ENCODE peak calls at places on chromosomes 3 and 15, in nine cellular contexts. C, R, S, V, T, K, I, M and L are unnamed samples.

GRCh38 chr3:73572371-73572770 is 52.4 kb downstream of the PDZRN3 start:
- DNase-seq in C (no peak), R (no peak), S (no peak), V (peak), T (no peak), K (no peak), I (no peak), M (no peak), L (no peak)

GRCh38 chr3:146222204-146223046 is 28.5 kb downstream of the PLSCR4 start:
- DNase-seq in C (peak), R (no peak), S (no peak), V (peak), T (peak), K (peak), I (peak), M (no peak), L (no peak)

GRCh38 chr15:25717861-25718504 is 145.1 kb downstream of the ATP10A start:
- DNase-seq in C (no peak), R (no peak), S (no peak), V (no peak), T (no peak), K (no peak), I (peak), M (no peak), L (no peak)

GRCh38 chr3:193590088-193590856 is 2.7 kb upstream of the OPA1 start:
- DNase-seq in C (peak), R (no peak), S (no peak), V (peak), T (peak), K (peak), I (peak), M (peak), L (no peak)

GRCh38 chr3:156643729-156644389 is 30.5 kb upstream of the TIPARP start:
- DNase-seq in C (no peak), R (no peak), S (no peak), V (peak), T (peak), K (peak), I (peak), M (peak), L (no peak)

GRCh38 chr3:69541823-69542264 is 156.0 kb upstream of the FRMD4B start:
- DNase-seq in C (no peak), R (peak), S (no peak), V (no peak), T (no peak), K (peak), I (peak), M (no peak), L (no peak)

GRCh38 chr15:72312605-72313447 is 7.1 kb downstream of the CELF6 start:
- DNase-seq in C (peak), R (peak), S (peak), V (peak), T (peak), K (peak), I (peak), M (peak), L (peak)

GRCh38 chr15:43105077-43105769 is 615 bp downstream of the UBR1 start:
- DNase-seq in C (no peak), R (no peak), S (peak), V (peak), T (peak), K (no peak), I (no peak), M (no peak), L (peak)

GRCh38 chr3:110946810-110947209 is 124.8 kb upstream of the NECTIN3 start:
- DNase-seq in C (no peak), R (no peak), S (no peak), V (no peak), T (no peak), K (no peak), I (peak), M (no peak), L (no peak)

GRCh38 chr3:120680193-120680894 is 1.7 kb downstream of the HGD start:
- DNase-seq in C (no peak), R (no peak), S (no peak), V (no peak), T (no peak), K (no peak), I (no peak), M (no peak), L (no peak)

GRCh38 chr3:48395714-48396113 is 23.7 kb downstream of the FBXW12 start:
- DNase-seq in C (no peak), R (no peak), S (no peak), V (no peak), T (no peak), K (no peak), I (no peak), M (no peak), L (no peak)

GRCh38 chr15:57041416-57041815 is 123.0 kb downstream of the TCF12 start:
- DNase-seq in C (no peak), R (no peak), S (no peak), V (no peak), T (no peak), K (no peak), I (no peak), M (no peak), L (no peak)

GRCh38 chr3:124306665-124307064 is 314.7 kb upstream of the ROPN1 start:
- DNase-seq in C (no peak), R (no peak), S (no peak), V (no peak), T (no peak), K (no peak), I (no peak), M (no peak), L (no peak)

GRCh38 chr15:56749982-56750381 is 16.7 kb upstream of the ZNF280D start:
- DNase-seq in C (peak), R (no peak), S (no peak), V (no peak), T (peak), K (peak), I (no peak), M (no peak), L (no peak)

GRCh38 chr3:194555175-194556062 is 68.6 kb upstream of the ATP13A3 start:
- DNase-seq in C (no peak), R (no peak), S (no peak), V (no peak), T (no peak), K (no peak), I (no peak), M (no peak), L (no peak)

GRCh38 chr3:12831582-12831866 is 9.8 kb downstream of the RPL32 start:
- DNase-seq in C (no peak), R (no peak), S (peak), V (no peak), T (no peak), K (no peak), I (no peak), M (no peak), L (no peak)

GRCh38 chr15:27535445-27536129 is 563.5 kb downstream of the OCA2 start:
- DNase-seq in C (no peak), R (no peak), S (no peak), V (no peak), T (no peak), K (no peak), I (no peak), M (no peak), L (peak)

GRCh38 chr3:128276577-128277183 is 123.4 kb downstream of the EEFSEC start:
- DNase-seq in C (no peak), R (no peak), S (no peak), V (no peak), T (no peak), K (no peak), I (no peak), M (peak), L (no peak)

GRCh38 chr3:37861540-37862051 is at the start of gene CTDSPL:
- DNase-seq in C (peak), R (peak), S (no peak), V (no peak), T (peak), K (peak), I (peak), M (no peak), L (no peak)

GRCh38 chr15:37095197-37095992 is 5.0 kb downstream of the MEIS2 start:
- DNase-seq in C (no peak), R (no peak), S (no peak), V (no peak), T (no peak), K (no peak), I (no peak), M (no peak), L (no peak)

GRCh38 chr3:13379191-13379830 is 40.8 kb downstream of the NUP210 start:
- DNase-seq in C (peak), R (peak), S (no peak), V (no peak), T (peak), K (peak), I (peak), M (no peak), L (no peak)

GRCh38 chr15:41892621-41893421 is 1.0 kb downstream of the SPTBN5 start:
- DNase-seq in C (no peak), R (peak), S (no peak), V (peak), T (no peak), K (no peak), I (no peak), M (peak), L (no peak)

GRCh38 chr3:90007786-90008499 is 900.5 kb downstream of the EPHA3 start:
- DNase-seq in C (peak), R (peak), S (no peak), V (no peak), T (peak), K (peak), I (peak), M (no peak), L (no peak)

GRCh38 chr3:162643245-162643644 is 1146.6 kb downstream of the OTOL1 start:
- DNase-seq in C (no peak), R (no peak), S (no peak), V (no peak), T (no peak), K (peak), I (no peak), M (no peak), L (no peak)

GRCh38 chr15:31419820-31420219 is 93.2 kb downstream of the KLF13 start:
- DNase-seq in C (no peak), R (no peak), S (no peak), V (no peak), T (no peak), K (no peak), I (no peak), M (no peak), L (no peak)

GRCh38 chr3:109098245-109098644 is 19.7 kb downstream of the MORC1 start:
- DNase-seq in C (no peak), R (no peak), S (peak), V (peak), T (no peak), K (no peak), I (no peak), M (no peak), L (peak)

GRCh38 chr3:193214445-193214844 is 26.6 kb upstream of the PLAAT1 start:
- DNase-seq in C (peak), R (no peak), S (no peak), V (no peak), T (no peak), K (no peak), I (no peak), M (no peak), L (no peak)

GRCh38 chr15:35306361-35306981 is 221.4 kb upstream of the NANOGP8 start:
- DNase-seq in C (peak), R (no peak), S (no peak), V (peak), T (peak), K (peak), I (peak), M (no peak), L (no peak)

GRCh38 chr3:52093751-52094525 is 37.6 kb upstream of the DUSP7 start:
- DNase-seq in C (no peak), R (peak), S (no peak), V (no peak), T (peak), K (peak), I (peak), M (no peak), L (no peak)

GRCh38 chr15:63430766-63431451 is 49.3 kb upstream of the CA12 start:
- DNase-seq in C (peak), R (no peak), S (no peak), V (no peak), T (no peak), K (peak), I (no peak), M (no peak), L (no peak)

DNA sequence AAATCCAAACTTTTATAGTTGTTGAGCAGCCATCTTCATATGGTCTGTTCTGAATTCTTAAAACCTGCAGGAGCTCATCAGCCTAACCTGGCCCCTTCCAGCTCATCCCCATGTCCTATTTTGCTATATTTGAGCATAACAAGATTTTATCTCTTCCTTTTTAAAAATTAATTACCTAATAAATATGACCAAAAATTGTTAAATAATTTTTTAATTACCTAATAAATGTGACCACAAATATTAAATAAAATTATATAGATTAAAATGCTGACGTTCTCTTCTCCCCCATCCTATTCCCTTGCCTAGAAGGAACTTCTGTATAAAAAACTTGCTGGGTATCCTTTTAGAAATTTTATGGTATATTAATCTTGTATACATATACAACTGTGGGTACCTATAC is 43.7 kb downstream of the OXNAD1 start:
- DNase-seq in C (no peak), R (no peak), S (no peak), V (no peak), T (no peak), K (no peak), I (no peak), M (no peak), L (no peak)
- H3K4me3 ChIP-seq in C (no peak), R (no peak), S (no peak), V (no peak), T (no peak), K (no peak), I (no peak), M (no peak), L (no peak)

DNA sequence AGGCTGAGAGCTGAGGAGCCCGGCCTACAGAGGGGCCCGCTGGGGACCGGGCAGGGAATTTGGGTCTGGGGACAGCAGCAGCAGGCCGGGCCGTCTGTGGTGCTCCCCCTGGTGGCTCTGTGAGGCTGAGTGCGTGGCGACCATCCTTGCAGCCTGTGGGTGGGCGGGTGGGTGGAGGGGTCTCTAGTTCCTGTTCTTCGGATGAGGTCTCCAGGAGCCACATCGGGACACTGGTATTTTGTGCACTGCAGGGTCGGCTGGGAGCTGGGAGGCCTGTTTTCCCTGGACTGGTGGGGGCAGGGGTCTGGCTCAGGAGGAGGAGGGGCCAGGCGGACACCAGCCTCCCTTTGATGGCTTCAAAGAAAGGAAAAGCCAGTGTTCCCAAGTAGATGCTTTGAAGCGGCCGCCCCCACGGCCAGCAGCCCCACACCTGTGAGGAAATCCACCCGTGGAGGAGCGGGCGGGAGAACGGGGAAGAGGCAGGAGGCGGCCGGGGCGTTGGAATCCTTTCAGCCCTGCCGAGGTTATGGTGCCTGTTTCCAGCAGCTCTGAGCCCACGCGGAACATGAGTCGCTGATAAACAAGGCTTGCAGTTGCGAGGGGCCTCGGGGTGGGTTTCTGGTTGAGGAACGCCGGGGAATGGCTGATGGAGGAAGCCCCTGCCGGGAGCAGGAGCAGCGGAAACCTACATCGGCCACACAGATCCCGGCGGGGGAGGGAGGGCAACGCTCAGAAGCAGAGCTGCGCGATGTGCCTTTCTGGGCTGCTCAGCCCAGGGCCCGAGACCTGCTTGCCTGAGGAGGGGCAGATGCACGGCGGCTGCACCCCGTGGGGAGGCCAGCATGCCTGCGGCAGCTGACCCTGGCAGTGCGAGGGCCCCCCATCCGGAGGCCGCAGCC is 154.3 kb downstream of the NSMCE3 start:
- DNase-seq in C (no peak), R (no peak), S (no peak), V (no peak), T (no peak), K (peak), I (peak), M (no peak), L (no peak)
- H3K4me3 ChIP-seq in C (no peak), R (peak), S (no peak), V (peak), T (no peak), K (no peak), I (peak), M (peak), L (no peak)

GRCh38 chr3:126998320-126998719 is 15.4 kb downstream of the PLXNA1 start:
- DNase-seq in C (no peak), R (no peak), S (no peak), V (no peak), T (no peak), K (no peak), I (no peak), M (no peak), L (no peak)

GRCh38 chr3:127000128-127000527 is 17.2 kb downstream of the PLXNA1 start:
- DNase-seq in C (no peak), R (no peak), S (no peak), V (no peak), T (no peak), K (no peak), I (no peak), M (no peak), L (no peak)

GRCh38 chr3:127000792-127001191 is 17.9 kb downstream of the PLXNA1 start:
- DNase-seq in C (no peak), R (no peak), S (no peak), V (no peak), T (no peak), K (no peak), I (no peak), M (no peak), L (no peak)

GRCh38 chr3:126998728-126999127 is 15.8 kb downstream of the PLXNA1 start:
- DNase-seq in C (no peak), R (no peak), S (no peak), V (peak), T (no peak), K (no peak), I (no peak), M (no peak), L (no peak)

GRCh38 chr3:126999383-126999782 is 16.5 kb downstream of the PLXNA1 start:
- DNase-seq in C (no peak), R (no peak), S (no peak), V (no peak), T (no peak), K (no peak), I (no peak), M (no peak), L (no peak)
- H3K4me3 ChIP-seq in C (no peak), R (no peak), S (no peak), V (no peak), T (no peak), K (no peak), I (no peak), M (no peak), L (no peak)

GRCh38 chr3:4980229-4981159 is 1.3 kb downstream of the BHLHE40 start:
- DNase-seq in C (peak), R (peak), S (peak), V (peak), T (peak), K (peak), I (peak), M (peak), L (peak)
- H3K4me3 ChIP-seq in C (peak), R (peak), S (peak), V (peak), T (peak), K (peak), I (peak), M (peak), L (peak)

GRCh38 chr3:9135526-9135925 is 113.9 kb downstream of the SRGAP3 start:
- DNase-seq in C (no peak), R (no peak), S (no peak), V (no peak), T (no peak), K (no peak), I (no peak), M (no peak), L (no peak)

GRCh38 chr3:9139366-9139765 is 110.1 kb downstream of the SRGAP3 start:
- DNase-seq in C (no peak), R (no peak), S (no peak), V (no peak), T (no peak), K (no peak), I (no peak), M (no peak), L (no peak)

GRCh38 chr3:9136746-9137434 is 112.6 kb downstream of the SRGAP3 start:
- DNase-seq in C (no peak), R (no peak), S (no peak), V (no peak), T (no peak), K (no peak), I (no peak), M (no peak), L (no peak)

GRCh38 chr3:9130318-9131110 is 118.9 kb downstream of the SRGAP3 start:
- DNase-seq in C (no peak), R (no peak), S (no peak), V (peak), T (no peak), K (no peak), I (no peak), M (no peak), L (no peak)

DNA sequence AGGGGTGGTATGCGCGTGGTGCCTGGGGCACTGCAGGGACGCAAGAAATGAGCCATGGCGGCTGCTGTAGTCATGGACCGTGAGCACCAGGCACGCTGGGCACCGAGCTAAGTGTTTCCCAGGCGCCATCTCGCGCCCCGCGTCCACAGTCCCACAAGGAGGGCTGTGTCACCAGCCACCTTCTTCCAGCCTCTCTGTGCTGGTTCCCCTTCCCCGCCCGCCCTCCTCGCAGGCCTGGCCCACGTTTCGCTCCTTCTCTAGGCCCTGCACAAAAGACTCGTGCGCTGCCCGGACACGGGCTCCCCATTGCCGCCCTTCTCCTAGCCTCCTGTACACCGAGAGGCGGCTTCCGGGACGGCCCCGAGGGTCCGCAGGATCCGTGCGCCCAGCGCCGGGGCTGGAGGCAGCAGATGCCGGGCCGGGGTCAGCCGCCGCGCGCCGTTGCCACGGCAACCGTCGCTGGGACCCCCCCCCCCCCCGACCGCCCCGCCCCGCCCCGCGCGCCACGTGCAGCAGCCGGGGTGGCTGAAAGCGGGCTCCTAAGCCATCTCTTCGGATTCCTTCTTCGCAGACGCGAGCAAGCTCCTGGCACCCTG is 113.4 kb downstream of the SRGAP3 start:
- DNase-seq in C (no peak), R (peak), S (no peak), V (no peak), T (no peak), K (no peak), I (no peak), M (no peak), L (no peak)
- H3K4me3 ChIP-seq in C (no peak), R (peak), S (no peak), V (peak), T (no peak), K (no peak), I (peak), M (peak), L (no peak)

DNA sequence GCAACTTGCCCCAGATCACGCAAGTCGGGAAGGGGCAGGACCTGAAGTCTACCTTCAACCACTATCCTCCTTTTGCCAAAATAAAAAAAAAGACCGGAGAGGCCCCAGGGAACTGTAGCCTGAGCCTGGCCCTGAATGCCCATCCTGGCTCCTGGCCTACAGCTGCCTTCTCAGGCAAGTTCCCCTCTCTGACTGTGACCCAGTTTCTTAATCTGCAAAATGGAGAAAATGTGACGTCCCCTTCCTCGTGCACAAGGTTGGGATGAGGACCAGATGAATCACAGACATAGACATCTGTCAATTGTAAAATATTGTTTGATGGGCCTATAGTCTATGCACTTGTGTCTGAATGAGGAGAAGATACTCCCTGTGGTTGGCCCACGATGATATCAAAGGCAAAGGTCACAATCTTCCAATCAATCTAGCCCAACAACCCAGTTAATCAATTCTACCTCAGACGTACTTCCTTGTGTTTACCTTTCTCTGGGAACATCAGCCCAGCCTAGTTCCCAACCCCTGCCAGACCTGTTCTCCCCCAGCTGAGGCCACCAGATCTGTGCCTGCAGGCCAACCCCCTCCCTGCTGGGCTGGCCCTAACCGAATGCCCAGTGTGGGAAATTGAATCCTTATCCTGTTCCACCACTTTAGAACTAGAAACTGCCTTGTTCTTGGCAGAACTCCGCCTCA is 101.9 kb upstream of the LIPC start:
- DNase-seq in C (no peak), R (no peak), S (no peak), V (peak), T (no peak), K (peak), I (no peak), M (peak), L (no peak)
- H3K4me3 ChIP-seq in C (no peak), R (no peak), S (no peak), V (no peak), T (no peak), K (no peak), I (no peak), M (no peak), L (no peak)